ENCODE peak calls at places on chromosomes 11 and 22, in ten cellular contexts. K, P, D, M, S, U, Y, W, G and B are unnamed samples.

GRCh38 chr22:44424131-44424711 is 73.8 kb downstream of the RTL6 start:
- DNase-seq in M (no peak), D (no peak), W (no peak), K (no peak), G (no peak), P (no peak), U (no peak), Y (no peak), S (no peak), B (no peak)

GRCh38 chr11:111045408-111045806 is 200.1 kb upstream of the POU2AF2 start:
- DNase-seq in Y (no peak), K (no peak), G (no peak), W (peak), S (no peak), U (no peak), P (no peak), D (no peak), M (no peak), B (no peak)

GRCh38 chr11:119284344-119285157 is 32.4 kb downstream of the MCAM start:
- DNase-seq in Y (no peak), S (no peak), K (peak), U (no peak), M (no peak), W (peak), P (peak), G (no peak), D (peak), B (no peak)

GRCh38 chr22:34334893-34335292 is 414.6 kb upstream of the LARGE1 start:
- DNase-seq in P (peak), S (no peak), K (no peak), D (no peak), G (no peak), U (no peak), M (no peak), W (no peak), Y (no peak), B (no peak)

GRCh38 chr22:42949159-42949558 is 65.8 kb downstream of the PACSIN2 start:
- DNase-seq in K (peak), G (no peak), W (peak), M (no peak), P (no peak), D (no peak), S (no peak), Y (no peak), U (no peak), B (no peak)

GRCh38 chr11:130677486-130678153 is 229.2 kb downstream of the ADAMTS15 start:
- DNase-seq in U (no peak), K (peak), G (no peak), S (no peak), M (no peak), Y (no peak), D (peak), W (peak), P (no peak), B (peak)

GRCh38 chr11:132987936-132988335 is 544.4 kb downstream of the OPCML start:
- DNase-seq in P (no peak), D (no peak), Y (no peak), M (no peak), W (no peak), U (no peak), S (no peak), G (no peak), K (peak), B (peak)

GRCh38 chr11:15346907-15347306 is 232.2 kb downstream of the INSC start:
- DNase-seq in P (no peak), M (no peak), U (no peak), G (no peak), K (no peak), Y (no peak), S (no peak), D (no peak), W (no peak), B (no peak)

GRCh38 chr22:30206964-30207363 is 39.6 kb downstream of the LIF start:
- DNase-seq in W (peak), P (no peak), Y (peak), M (no peak), G (no peak), S (no peak), D (no peak), K (peak), U (no peak), B (peak)

GRCh38 chr11:31655483-31655882 is 145.9 kb downstream of the ELP4 start:
- DNase-seq in S (no peak), P (no peak), D (peak), G (no peak), W (peak), M (no peak), K (peak), U (no peak), Y (no peak), B (peak)
- H3K4me3 ChIP-seq in S (no peak), P (no peak), D (no peak), G (no peak), W (no peak), M (no peak), K (no peak), U (no peak), Y (no peak), B (no peak)

GRCh38 chr11:72543849-72544535 is 109.7 kb upstream of the CLPB start:
- DNase-seq in G (no peak), W (no peak), P (no peak), S (no peak), U (no peak), K (no peak), D (no peak), M (no peak), Y (no peak), B (no peak)
- TF ChIP-seq CTCF in G (no peak), W (no peak), P (no peak), S (no peak), U (no peak), K (no peak), D (no peak), M (no peak), Y (no peak), B (no peak)

DNA sequence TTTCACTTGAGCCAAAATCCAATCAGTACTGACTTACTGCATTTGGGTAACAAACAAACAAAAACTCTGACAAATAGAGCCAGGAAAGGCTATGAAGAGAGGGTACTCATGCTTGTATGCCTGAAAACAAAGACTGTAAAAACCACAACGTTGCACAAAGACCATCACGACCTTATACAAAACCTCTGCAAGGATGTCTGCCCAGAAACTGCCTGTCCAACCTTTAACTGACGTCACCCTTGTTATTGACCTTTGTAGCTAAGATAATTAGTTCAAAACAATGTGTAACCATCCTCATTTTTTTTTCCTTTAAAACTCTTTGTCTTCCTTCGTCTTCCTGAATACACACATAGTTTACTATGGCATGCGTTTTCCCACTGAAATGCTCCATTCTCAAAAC is 827 bp upstream of the CREBZF start:
- DNase-seq in U (no peak), W (no peak), M (no peak), P (peak), D (no peak), S (no peak), G (no peak), K (no peak), Y (no peak), B (no peak)
- H3K4me3 ChIP-seq in U (peak), W (no peak), M (no peak), P (no peak), D (no peak), S (peak), G (no peak), K (no peak), Y (no peak), B (no peak)

DNA sequence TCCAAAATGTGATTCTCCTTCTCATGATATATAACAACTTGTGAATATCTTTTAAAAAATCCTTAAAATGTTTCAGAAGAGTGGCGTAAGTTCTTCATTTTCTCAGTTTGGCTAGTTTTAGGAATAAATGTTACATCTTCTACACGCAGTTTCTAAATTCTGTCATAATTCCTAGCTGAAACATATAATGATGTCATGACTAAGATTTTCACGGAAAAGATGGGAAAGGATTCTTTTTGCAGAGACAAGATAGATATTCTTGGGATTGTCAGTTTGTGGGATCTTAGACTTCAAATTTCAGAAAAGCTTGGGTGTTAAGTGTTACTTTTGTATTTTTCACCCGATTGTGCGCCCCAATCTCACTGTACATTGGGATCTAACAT is 1.7 kb downstream of the EED start:
- DNase-seq in M (no peak), Y (no peak), W (no peak), G (no peak), U (no peak), K (no peak), D (no peak), S (no peak), P (no peak), B (no peak)
- TF ChIP-seq CTCF in M (no peak), Y (no peak), W (no peak), G (no peak), U (no peak), K (no peak), D (no peak), S (no peak), P (no peak), B (no peak)

GRCh38 chr22:47402876-47403525 is 640.6 kb downstream of the TBC1D22A start:
- DNase-seq in Y (no peak), U (no peak), G (no peak), S (no peak), W (no peak), P (no peak), K (no peak), D (no peak), M (no peak), B (no peak)
- H3K4me3 ChIP-seq in Y (no peak), U (no peak), G (no peak), S (no peak), W (no peak), P (no peak), K (no peak), D (no peak), M (no peak), B (no peak)

DNA sequence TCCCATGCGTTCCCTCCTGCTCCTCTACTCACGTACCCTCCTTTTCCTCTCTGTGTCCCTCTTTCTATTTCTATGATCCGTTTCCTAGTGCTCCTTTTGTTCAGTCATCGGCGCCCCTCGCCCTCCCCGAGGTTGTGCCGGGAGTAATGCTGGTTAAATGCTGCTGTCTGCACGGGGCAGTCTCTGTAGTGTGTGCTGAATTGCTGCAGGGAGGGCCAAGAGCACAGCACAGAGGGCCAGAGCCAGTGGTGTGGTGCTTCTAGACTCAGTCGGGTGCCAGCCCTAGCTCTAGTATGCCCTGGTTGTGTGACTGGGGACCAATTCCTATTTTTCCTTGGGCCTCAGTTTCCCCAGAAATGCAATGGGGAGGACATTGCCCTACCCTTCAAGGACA is 98.3 kb downstream of the PKNOX2 start:
- DNase-seq in M (no peak), D (no peak), K (peak), U (no peak), P (no peak), W (peak), Y (no peak), S (no peak), G (no peak), B (no peak)
- TF ChIP-seq CTCF in M (no peak), D (no peak), K (peak), U (no peak), P (no peak), W (no peak), Y (no peak), S (no peak), G (no peak), B (no peak)

GRCh38 chr22:37425800-37426531 is 1.3 kb downstream of the ELFN2 start:
- DNase-seq in S (no peak), G (no peak), P (peak), W (peak), Y (no peak), D (peak), U (no peak), M (no peak), K (peak), B (no peak)
- H3K4me3 ChIP-seq in S (no peak), G (no peak), P (no peak), W (peak), Y (no peak), D (peak), U (peak), M (no peak), K (peak), B (no peak)